ENCODE peak calls at places on chromosomes 13 and 19, in eight cellular contexts. J, C, M, V, S, B, G and W are unnamed samples.

GRCh38 chr19:49530708-49531107 is 2.9 kb downstream of the RCN3 start:
- DNase-seq in S (no peak), G (no peak), J (no peak), V (no peak), C (no peak), B (no peak), M (no peak), W (no peak)

GRCh38 chr13:26561636-26562537 is 4.4 kb downstream of the WASF3 start:
- DNase-seq in V (no peak), M (peak), C (no peak), B (no peak), G (peak), S (peak), J (no peak), W (peak)

GRCh38 chr13:21625366-21625765 is 21.4 kb upstream of the MICU2 start:
- DNase-seq in B (peak), J (no peak), M (peak), V (no peak), G (no peak), S (no peak), C (no peak), W (peak)

GRCh38 chr13:73057284-73058025 is 1.4 kb upstream of the KLF5 start:
- DNase-seq in B (no peak), V (no peak), C (no peak), J (no peak), G (no peak), M (no peak), S (no peak), W (no peak)

GRCh38 chr13:114069376-114070097 is 62.9 kb downstream of the RASA3 start:
- DNase-seq in V (no peak), C (no peak), G (no peak), B (no peak), M (no peak), S (no peak), J (no peak), W (no peak)

GRCh38 chr19:6509118-6509971 is 7.2 kb upstream of the TUBB4A start:
- DNase-seq in B (no peak), G (no peak), V (no peak), M (no peak), S (no peak), C (no peak), J (peak), W (no peak)

GRCh38 chr13:46684287-46685001 is 112.5 kb downstream of the ESD start:
- DNase-seq in V (no peak), J (no peak), B (no peak), G (no peak), C (no peak), S (no peak), M (no peak), W (peak)

GRCh38 chr13:79548886-79549285 is 67.9 kb downstream of the NDFIP2 start:
- DNase-seq in B (no peak), G (no peak), C (no peak), M (peak), V (no peak), J (no peak), S (no peak), W (peak)

GRCh38 chr13:21347753-21348318 is 111.3 kb downstream of the ZDHHC20 start:
- DNase-seq in V (no peak), S (no peak), J (no peak), C (no peak), B (no peak), G (no peak), M (no peak), W (no peak)

GRCh38 chr19:39448271-39448670 is 2.9 kb downstream of the SUPT5H start:
- DNase-seq in S (no peak), M (peak), B (no peak), G (no peak), V (no peak), C (no peak), J (no peak), W (peak)

GRCh38 chr13:49540552-49540951 is 44.8 kb downstream of the PHF11 start:
- DNase-seq in B (no peak), V (no peak), M (peak), S (no peak), C (no peak), J (no peak), G (no peak), W (peak)

GRCh38 chr19:7515471-7516226 is at the start of gene ZNF358:
- DNase-seq in B (peak), S (no peak), M (peak), C (peak), J (peak), G (no peak), V (peak), W (peak)

GRCh38 chr19:3507371-3508120 is 1.4 kb downstream of the FZR1 start:
- DNase-seq in S (no peak), B (no peak), J (peak), M (peak), G (no peak), C (no peak), V (no peak), W (no peak)

GRCh38 chr13:33519561-33520479 is 234.3 kb upstream of the STARD13 start:
- DNase-seq in B (no peak), V (no peak), S (peak), G (peak), J (no peak), C (no peak), M (peak), W (peak)

GRCh38 chr19:10767726-10768125 is 49.8 kb downstream of the DNM2 start:
- DNase-seq in G (no peak), V (no peak), M (no peak), B (no peak), J (no peak), C (no peak), S (no peak), W (no peak)

GRCh38 chr13:42396501-42396900 is 124.5 kb downstream of the AKAP11 start:
- DNase-seq in B (no peak), G (no peak), S (no peak), C (no peak), V (no peak), J (no peak), M (no peak), W (no peak)

GRCh38 chr19:47756627-47756929 is 11.2 kb downstream of the NOP53 start:
- DNase-seq in M (no peak), G (no peak), B (no peak), C (no peak), V (no peak), S (no peak), J (no peak), W (no peak)

GRCh38 chr19:7607874-7608560 is 12.4 kb downstream of the CAMSAP3 start:
- DNase-seq in G (no peak), J (no peak), B (no peak), M (no peak), S (no peak), C (no peak), V (no peak), W (no peak)

GRCh38 chr13:46129124-46129523 is 24.3 kb upstream of the CPB2 start:
- DNase-seq in B (no peak), M (no peak), S (no peak), C (no peak), J (no peak), G (no peak), V (no peak), W (no peak)

GRCh38 chr19:54418030-54418929 is 3.0 kb downstream of the TTYH1 start:
- DNase-seq in C (no peak), J (no peak), G (peak), V (no peak), B (no peak), M (peak), S (no peak), W (peak)

GRCh38 chr19:35468637-35469036 is 20.6 kb downstream of the FFAR2 start:
- DNase-seq in G (no peak), S (no peak), C (peak), V (peak), M (peak), B (peak), J (peak), W (peak)

GRCh38 chr13:32316030-32316344 is 679 bp downstream of the BRCA2 start:
- DNase-seq in S (no peak), C (no peak), G (no peak), M (no peak), B (no peak), J (no peak), V (no peak), W (no peak)

GRCh38 chr13:51396352-51396751 is 56.5 kb downstream of the INTS6 start:
- DNase-seq in C (no peak), G (peak), M (peak), B (no peak), J (no peak), V (no peak), S (no peak), W (peak)

GRCh38 chr13:110643768-110644421 is 28.6 kb downstream of the NAXD start:
- DNase-seq in C (no peak), M (no peak), J (no peak), G (no peak), V (no peak), S (no peak), B (no peak), W (no peak)
- H3K4me3 ChIP-seq in C (no peak), M (no peak), J (no peak), G (no peak), V (no peak), S (no peak), B (no peak), W (no peak)

GRCh38 chr19:17525141-17525540 is 13.7 kb downstream of the PGLS start:
- DNase-seq in J (no peak), V (no peak), G (no peak), B (no peak), C (no peak), M (no peak), S (no peak), W (no peak)

GRCh38 chr19:17527326-17527725 is 15.9 kb downstream of the PGLS start:
- DNase-seq in B (no peak), S (no peak), J (no peak), M (no peak), G (no peak), C (no peak), V (no peak), W (no peak)

GRCh38 chr19:17524651-17525050 is 13.2 kb downstream of the PGLS start:
- DNase-seq in J (no peak), G (no peak), S (no peak), M (no peak), C (no peak), V (no peak), B (no peak), W (no peak)

GRCh38 chr19:17528610-17529009 is 17.2 kb downstream of the PGLS start:
- DNase-seq in B (no peak), C (no peak), G (no peak), M (no peak), J (no peak), V (no peak), S (no peak), W (no peak)

DNA sequence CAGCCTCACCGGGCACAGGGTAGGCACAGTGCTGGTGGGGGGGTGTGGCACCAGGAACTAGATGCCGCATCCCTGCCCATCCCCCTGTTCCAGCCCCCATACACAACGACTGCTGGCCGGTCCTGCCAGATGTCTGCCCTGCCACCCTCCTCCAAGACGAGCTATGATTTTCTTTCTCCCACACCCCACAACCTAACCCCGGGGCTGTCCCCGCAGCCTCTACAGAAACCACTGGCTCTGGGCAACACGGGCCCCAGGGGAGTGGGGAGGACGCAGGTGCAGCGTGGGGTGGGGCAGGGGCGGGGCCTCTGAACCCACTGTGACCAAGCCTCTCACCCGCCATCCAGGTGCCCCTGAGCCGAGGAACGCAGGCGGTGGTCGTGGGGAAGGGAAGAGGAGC is 15.5 kb downstream of the PGLS start:
- DNase-seq in G (no peak), M (no peak), B (no peak), S (no peak), J (no peak), V (no peak), C (no peak), W (no peak)
- H3K4me3 ChIP-seq in G (no peak), M (no peak), B (no peak), S (no peak), J (no peak), V (no peak), C (no peak), W (no peak)

GRCh38 chr13:67369895-67370660 is 139.9 kb upstream of the PCDH9 start:
- DNase-seq in M (peak), S (peak), V (no peak), B (no peak), G (peak), J (no peak), C (no peak), W (peak)
- H3K4me3 ChIP-seq in M (no peak), S (no peak), V (no peak), B (no peak), G (no peak), J (no peak), C (no peak), W (no peak)

DNA sequence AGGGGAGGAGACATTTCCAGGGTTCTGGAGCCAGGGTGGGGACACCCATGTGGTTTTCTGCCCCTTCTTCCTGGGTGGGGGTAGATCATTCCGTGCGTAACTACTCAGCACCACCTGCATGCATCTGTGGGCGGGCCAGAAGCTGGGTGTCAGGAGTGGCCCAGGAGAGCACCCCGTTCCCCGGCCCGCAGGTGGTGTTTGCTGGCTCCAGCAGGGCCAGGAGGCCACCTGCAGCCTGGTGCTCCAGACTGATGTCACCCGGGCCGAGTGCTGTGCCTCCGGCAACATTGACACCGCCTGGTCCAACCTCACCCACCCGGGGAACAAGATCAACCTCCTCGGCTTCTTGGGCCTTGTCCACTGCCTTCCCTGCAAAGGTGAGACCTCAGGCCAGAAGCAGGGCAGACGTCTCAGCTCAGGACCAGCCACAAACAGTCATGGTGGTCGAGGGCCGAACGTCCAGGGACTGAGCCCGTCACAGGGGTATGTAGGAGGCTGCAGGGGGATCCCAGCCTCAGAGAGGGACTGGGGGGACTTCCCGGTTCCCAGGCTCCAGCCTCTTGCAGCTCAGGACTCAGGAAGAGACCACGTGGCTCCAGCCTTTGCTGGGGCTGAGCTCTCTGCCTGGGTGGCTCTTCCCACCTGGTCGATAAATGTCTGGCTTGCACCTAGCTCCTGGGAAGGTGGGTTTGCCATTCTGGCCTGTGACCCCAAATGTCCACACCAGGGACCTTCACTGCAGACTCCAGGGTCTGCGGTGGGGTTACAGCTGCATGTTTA is 1.6 kb downstream of the FSTL3 start:
- DNase-seq in C (no peak), M (peak), G (no peak), J (no peak), B (no peak), S (no peak), V (no peak), W (peak)
- H3K4me3 ChIP-seq in C (peak), M (peak), G (peak), J (peak), B (no peak), S (peak), V (peak), W (peak)

GRCh38 chr13:95246292-95247082 is 54.8 kb downstream of the ABCC4 start:
- DNase-seq in M (no peak), S (no peak), C (no peak), V (no peak), G (no peak), J (no peak), B (no peak), W (no peak)

GRCh38 chr13:95248953-95249352 is 52.3 kb downstream of the ABCC4 start:
- DNase-seq in S (no peak), C (no peak), V (no peak), B (no peak), J (no peak), G (no peak), M (no peak), W (no peak)

GRCh38 chr13:95250961-95251360 is 50.3 kb downstream of the ABCC4 start:
- DNase-seq in M (no peak), C (no peak), J (no peak), G (no peak), B (no peak), S (no peak), V (no peak), W (no peak)

GRCh38 chr13:95245072-95245471 is 56.2 kb downstream of the ABCC4 start:
- DNase-seq in J (no peak), V (no peak), M (no peak), C (no peak), B (no peak), S (no peak), G (no peak), W (no peak)

GRCh38 chr13:95247857-95248256 is 53.4 kb downstream of the ABCC4 start:
- DNase-seq in M (no peak), C (no peak), J (no peak), S (no peak), G (no peak), V (no peak), B (no peak), W (no peak)
- H3K4me3 ChIP-seq in M (no peak), C (no peak), J (no peak), S (no peak), G (no peak), V (no peak), B (no peak), W (no peak)